ENCODE peak calls at places on chromosomes 4 and X, in four cellular contexts. One of them, this sample, is unnamed.

GRCh38 chr4:185219551-185220344 is 10.3 kb downstream of the SNX25 start:
- DNase-seq in HEK293T: no peak
- DNase-seq in HepG2: no peak
- DNase-seq in GM12878: no peak
- DNase-seq in this sample: no peak

GRCh38 chr4:42399393-42399792 is 2.1 kb downstream of the SHISA3 start:
- DNase-seq in HEK293T: no peak
- DNase-seq in HepG2: no peak
- DNase-seq in GM12878: no peak
- DNase-seq in this sample: no peak

GRCh38 chr4:113407409-113407808 is 354.1 kb downstream of the CAMK2D start:
- DNase-seq in HEK293T: no peak
- DNase-seq in HepG2: no peak
- DNase-seq in GM12878: no peak
- DNase-seq in this sample: no peak

GRCh38 chrX:1529328-1529727 is 7.7 kb downstream of the P2RY8 start:
- DNase-seq in HEK293T: no peak
- DNase-seq in HepG2: no peak
- DNase-seq in GM12878: no peak
- DNase-seq in this sample: no peak

GRCh38 chr4:112210777-112211176 is 20.8 kb upstream of the AP1AR start:
- DNase-seq in HEK293T: no peak
- DNase-seq in HepG2: no peak
- DNase-seq in GM12878: no peak
- DNase-seq in this sample: no peak

GRCh38 chrX:129726307-129727111 is 12.3 kb upstream of the XPNPEP2 start:
- DNase-seq in HEK293T: peak; percentile 79
- DNase-seq in HepG2: peak; percentile 21
- DNase-seq in GM12878: no peak
- DNase-seq in this sample: peak; percentile 50

GRCh38 chr4:125833-126232 is 1.5 kb downstream of the ZNF718 start:
- DNase-seq in HEK293T: no peak
- DNase-seq in HepG2: no peak
- DNase-seq in GM12878: no peak
- DNase-seq in this sample: no peak

GRCh38 chr4:125526420-125526819 is 211.7 kb downstream of the FAT4 start:
- DNase-seq in HEK293T: no peak
- DNase-seq in HepG2: no peak
- DNase-seq in GM12878: no peak
- DNase-seq in this sample: no peak

GRCh38 chr4:137312257-137312656 is 220.0 kb downstream of the PCDH18 start:
- DNase-seq in HEK293T: no peak
- DNase-seq in HepG2: no peak
- DNase-seq in GM12878: no peak
- DNase-seq in this sample: no peak

GRCh38 chr4:149956678-149957077 is 121.6 kb upstream of the DCLK2 start:
- DNase-seq in HEK293T: no peak
- DNase-seq in HepG2: no peak
- DNase-seq in GM12878: no peak
- DNase-seq in this sample: no peak

GRCh38 chrX:154458116-154458953 is at the start of gene PLXNA3:
- DNase-seq in HEK293T: peak; percentile 71
- DNase-seq in HepG2: no peak
- DNase-seq in GM12878: no peak
- DNase-seq in this sample: peak; percentile 87

GRCh38 chrX:20217279-20217678 is 49.4 kb downstream of the RPS6KA3 start:
- DNase-seq in HEK293T: no peak
- DNase-seq in HepG2: no peak
- DNase-seq in GM12878: no peak
- DNase-seq in this sample: no peak

DNA sequence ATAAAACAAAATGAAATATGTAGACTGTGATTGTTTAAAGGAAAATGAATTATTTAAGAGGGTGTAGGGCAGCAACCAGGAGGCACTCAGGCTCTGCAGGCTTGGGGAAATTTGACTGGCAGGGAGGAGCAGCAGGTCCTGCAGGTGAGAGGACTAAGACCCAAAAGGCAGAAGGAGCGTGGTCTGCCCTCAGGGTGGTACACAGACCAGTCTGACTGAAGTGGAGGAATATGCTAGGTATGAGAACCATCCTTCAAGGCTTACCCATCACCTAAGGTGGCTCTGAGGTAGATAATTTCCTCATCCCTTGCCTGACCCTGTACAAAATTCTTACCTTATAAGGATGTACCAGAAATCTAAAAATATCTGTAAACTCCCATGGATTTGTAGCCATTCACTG is 261.3 kb upstream of the RASGEF1B start:
- DNase-seq in HEK293T: no peak
- DNase-seq in HepG2: no peak
- DNase-seq in GM12878: no peak
- DNase-seq in this sample: no peak
- TF ChIP-seq FOXK2 in HEK293T: no peak
- TF ChIP-seq FOXK2 in HepG2: no peak
- TF ChIP-seq FOXK2 in GM12878: no peak
- TF ChIP-seq FOXK2 in this sample: no peak

DNA sequence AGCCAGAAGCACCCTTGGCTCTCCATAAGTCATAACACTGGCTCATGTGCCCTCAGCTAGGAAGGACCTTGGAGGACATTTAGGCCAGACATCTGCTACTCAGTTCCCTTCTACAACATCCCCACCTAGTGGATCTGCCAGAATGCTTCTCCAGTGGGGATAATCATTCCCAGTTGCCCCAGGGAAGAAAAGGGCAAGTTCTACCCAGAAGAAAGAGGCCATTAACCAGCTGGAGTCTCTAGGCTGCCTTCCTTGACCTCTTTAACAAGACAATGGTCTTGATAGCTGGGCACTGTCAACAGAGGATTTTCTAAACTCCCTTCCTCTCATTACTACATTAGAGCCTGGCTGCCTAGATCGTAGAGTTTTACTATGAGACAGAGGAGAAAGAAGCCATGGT is 42.0 kb downstream of the LGI2 start:
- DNase-seq in HEK293T: peak; percentile 9
- DNase-seq in HepG2: peak; percentile 13
- DNase-seq in GM12878: no peak
- DNase-seq in this sample: no peak
- TF ChIP-seq FOXK2 in HEK293T: no peak
- TF ChIP-seq FOXK2 in HepG2: no peak
- TF ChIP-seq FOXK2 in GM12878: no peak
- TF ChIP-seq FOXK2 in this sample: no peak

DNA sequence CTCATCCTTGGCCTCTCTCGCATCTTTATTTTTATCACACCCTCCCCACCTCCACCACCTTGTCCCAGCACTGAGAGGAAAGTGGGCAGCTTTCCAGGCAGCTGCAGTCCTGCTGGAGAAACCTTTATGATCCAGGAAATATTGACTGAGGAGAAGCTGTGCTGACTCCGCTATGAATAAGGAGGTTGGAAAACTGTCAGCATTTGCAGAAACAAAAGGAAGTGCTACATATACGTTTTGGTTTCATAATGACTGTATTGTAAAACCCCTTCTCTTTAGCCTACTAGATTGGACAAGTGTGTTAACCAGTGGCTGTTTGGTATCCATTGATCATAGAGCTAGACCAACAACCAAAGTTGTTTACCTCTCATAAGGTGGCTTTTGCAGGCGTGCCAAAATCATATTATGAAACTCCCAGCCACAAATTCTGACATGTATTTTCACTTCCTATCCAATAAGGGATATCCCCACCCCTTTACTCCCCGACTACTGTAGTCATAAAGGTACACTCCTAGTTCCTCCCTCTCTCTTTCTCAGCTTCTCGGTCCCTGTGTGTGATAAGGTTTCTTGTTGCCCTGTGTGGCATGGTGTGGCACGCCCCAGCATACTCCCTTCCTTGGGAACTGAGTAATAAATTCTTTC is 88.4 kb downstream of the GPR143 start:
- DNase-seq in HEK293T: no peak
- DNase-seq in HepG2: no peak
- DNase-seq in GM12878: peak; percentile 89
- DNase-seq in this sample: no peak
- TF ChIP-seq FOXK2 in HEK293T: no peak
- TF ChIP-seq FOXK2 in HepG2: no peak
- TF ChIP-seq FOXK2 in GM12878: no peak
- TF ChIP-seq FOXK2 in this sample: no peak

GRCh38 chrX:21661316-21661715 is 3.2 kb upstream of the KLHL34 start:
- DNase-seq in HEK293T: no peak
- DNase-seq in HepG2: no peak
- DNase-seq in GM12878: no peak
- DNase-seq in this sample: no peak
- TF ChIP-seq FOXK2 in HEK293T: no peak
- TF ChIP-seq FOXK2 in HepG2: no peak
- TF ChIP-seq FOXK2 in GM12878: no peak
- TF ChIP-seq FOXK2 in this sample: no peak

DNA sequence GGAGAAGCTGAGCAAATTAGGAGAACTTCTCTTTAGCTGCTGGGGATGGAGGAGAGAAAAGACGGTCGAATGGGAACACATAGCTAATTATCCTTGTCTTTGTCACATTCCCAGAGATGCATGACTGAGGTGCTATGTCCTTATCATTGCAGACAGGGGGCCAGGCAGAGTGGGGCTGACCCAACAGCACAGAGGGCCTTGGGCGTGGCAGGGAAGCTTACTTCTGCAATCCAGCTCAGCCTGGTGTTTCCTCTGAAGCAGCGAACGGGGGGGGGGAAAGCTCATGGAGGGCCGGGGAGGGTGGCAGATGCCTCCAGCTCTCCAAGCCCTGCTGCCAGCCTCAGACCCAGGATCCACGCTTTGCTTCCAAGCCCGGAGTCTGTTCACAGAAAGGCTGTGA is 50.8 kb upstream of the HOPX start:
- DNase-seq in HEK293T: no peak
- DNase-seq in HepG2: no peak
- DNase-seq in GM12878: no peak
- DNase-seq in this sample: peak; percentile 34
- TF ChIP-seq FOXK2 in HEK293T: no peak
- TF ChIP-seq FOXK2 in HepG2: no peak
- TF ChIP-seq FOXK2 in GM12878: no peak
- TF ChIP-seq FOXK2 in this sample: no peak

DNA sequence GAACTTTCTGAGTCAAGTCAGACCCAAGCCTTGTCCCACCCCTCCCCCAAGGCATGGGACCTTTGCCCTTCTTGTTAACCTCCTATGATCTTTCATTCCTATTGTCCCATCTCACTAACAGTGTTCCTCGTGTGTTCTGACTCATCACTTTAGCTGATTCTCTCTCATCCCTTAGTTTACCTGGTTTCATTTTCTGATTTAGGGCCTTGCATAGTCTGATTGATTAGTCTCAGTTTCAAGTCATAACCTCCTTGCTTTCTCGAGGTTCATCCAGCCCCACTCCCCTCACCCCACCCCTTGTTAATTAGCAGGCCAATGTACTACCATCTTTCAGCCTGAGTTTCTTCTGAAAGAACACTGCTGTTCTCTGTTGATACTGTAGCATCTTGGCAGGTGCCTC is 517.4 kb downstream of the RPA4 start:
- DNase-seq in HEK293T: no peak
- DNase-seq in HepG2: peak; percentile 1
- DNase-seq in GM12878: peak; percentile 68
- DNase-seq in this sample: no peak
- TF ChIP-seq FOXK2 in HEK293T: no peak
- TF ChIP-seq FOXK2 in HepG2: no peak
- TF ChIP-seq FOXK2 in GM12878: no peak
- TF ChIP-seq FOXK2 in this sample: no peak

GRCh38 chrX:68652327-68652930 is 5.0 kb downstream of the STARD8 start:
- DNase-seq in HEK293T: no peak
- DNase-seq in HepG2: no peak
- DNase-seq in GM12878: no peak
- DNase-seq in this sample: no peak
- TF ChIP-seq FOXK2 in HEK293T: no peak
- TF ChIP-seq FOXK2 in HepG2: no peak
- TF ChIP-seq FOXK2 in GM12878: no peak
- TF ChIP-seq FOXK2 in this sample: no peak